ENCODE peak calls at places on chromosomes 3 and 15, in nine cellular contexts. R, L, D, P, N, K, V, X and T are unnamed samples.

GRCh38 chr15:90667063-90667754 is 49.9 kb upstream of the BLM start:
- DNase-seq in N (no peak), R (no peak), L (no peak), X (no peak), D (no peak), P (no peak), V (no peak), K (no peak), T (no peak)

GRCh38 chr3:14289590-14290453 is 111.2 kb downstream of the LSM3 start:
- DNase-seq in L (no peak), X (no peak), N (no peak), V (peak), K (peak), D (peak), P (peak), R (no peak), T (no peak)

GRCh38 chr15:39213385-39213840 is 367.5 kb upstream of the THBS1 start:
- DNase-seq in L (no peak), D (peak), K (no peak), V (peak), P (peak), R (peak), X (peak), N (peak), T (no peak)

GRCh38 chr3:63976862-63977180 is 46.5 kb downstream of the PSMD6 start:
- DNase-seq in D (no peak), X (no peak), P (no peak), N (no peak), K (no peak), L (no peak), R (no peak), V (no peak), T (no peak)

GRCh38 chr3:187342255-187342654 is 25.9 kb upstream of the RTP4 start:
- DNase-seq in P (no peak), N (no peak), X (no peak), D (no peak), V (no peak), K (no peak), L (no peak), R (no peak), T (no peak)

GRCh38 chr15:64842986-64843561 is 1.4 kb downstream of the PLEKHO2 start:
- DNase-seq in N (no peak), X (no peak), D (no peak), R (peak), P (no peak), V (peak), L (peak), K (no peak), T (peak)

GRCh38 chr3:156455839-156456238 is 99.1 kb downstream of the SSR3 start:
- DNase-seq in N (peak), P (no peak), L (no peak), K (no peak), V (no peak), X (no peak), R (no peak), D (no peak), T (no peak)

GRCh38 chr15:89500397-89501270 is 4.3 kb upstream of the RHCG start:
- DNase-seq in V (no peak), D (no peak), X (no peak), P (no peak), N (peak), R (no peak), L (no peak), K (no peak), T (no peak)

GRCh38 chr3:113140876-113141275 is 70.5 kb upstream of the BOC start:
- DNase-seq in X (no peak), R (no peak), K (no peak), P (no peak), V (no peak), L (no peak), N (no peak), D (peak), T (no peak)

GRCh38 chr15:48785195-48785594 is 25.7 kb downstream of the CEP152 start:
- DNase-seq in X (no peak), P (no peak), D (no peak), R (no peak), N (no peak), K (no peak), L (no peak), V (no peak), T (no peak)

GRCh38 chr3:32297366-32297765 is 58.9 kb downstream of the CMTM8 start:
- DNase-seq in D (no peak), N (no peak), P (no peak), X (no peak), K (no peak), V (no peak), L (no peak), R (no peak), T (no peak)

GRCh38 chr15:77554306-77555080 is 78.2 kb downstream of the LINGO1 start:
- DNase-seq in X (no peak), P (peak), N (no peak), R (no peak), K (no peak), L (no peak), D (no peak), V (no peak), T (no peak)

GRCh38 chr3:106560451-106560966 is 691.7 kb upstream of the CBLB start:
- DNase-seq in X (no peak), R (no peak), N (no peak), P (no peak), L (no peak), D (peak), K (no peak), V (no peak), T (no peak)

GRCh38 chr3:35680866-35681650 is 41.7 kb downstream of the ARPP21 start:
- DNase-seq in K (no peak), V (no peak), R (no peak), X (no peak), D (no peak), N (no peak), P (no peak), L (no peak), T (no peak)

GRCh38 chr3:186493507-186493906 is 50.7 kb downstream of the CRYGS start:
- DNase-seq in N (no peak), P (no peak), K (no peak), L (no peak), D (peak), V (no peak), X (no peak), R (no peak), T (no peak)

GRCh38 chr15:99717129-99718024 is 15.9 kb downstream of the LYSMD4 start:
- DNase-seq in V (no peak), R (no peak), K (no peak), D (no peak), N (no peak), P (no peak), X (no peak), L (no peak), T (no peak)

GRCh38 chr3:152547153-152547552 is 278.4 kb downstream of the MBNL1 start:
- DNase-seq in V (no peak), P (no peak), N (no peak), R (no peak), D (no peak), K (no peak), L (no peak), X (no peak), T (no peak)

GRCh38 chr15:77393471-77393840 is 26.4 kb downstream of the PEAK1 start:
- DNase-seq in P (no peak), X (no peak), D (peak), N (no peak), V (no peak), K (no peak), L (no peak), R (no peak), T (no peak)

GRCh38 chr3:158974905-158975304 is 173.1 kb downstream of the MFSD1 start:
- DNase-seq in P (no peak), N (no peak), K (no peak), D (no peak), X (no peak), L (no peak), R (no peak), V (no peak), T (no peak)

GRCh38 chr3:150737874-150738679 is 24.9 kb downstream of the SIAH2 start:
- DNase-seq in K (no peak), N (peak), R (no peak), X (no peak), V (no peak), P (no peak), L (no peak), D (peak), T (no peak)

GRCh38 chr3:30259730-30260129 is 346.7 kb upstream of the TGFBR2 start:
- DNase-seq in L (no peak), X (no peak), K (no peak), N (peak), D (no peak), P (no peak), V (no peak), R (no peak), T (no peak)

GRCh38 chr3:52046186-52046913 is 10.0 kb downstream of the DUSP7 start:
- DNase-seq in R (no peak), K (no peak), L (peak), P (peak), X (peak), N (no peak), D (peak), V (peak), T (no peak)

GRCh38 chr15:60385620-60386552 is 11.9 kb downstream of the ANXA2 start:
- DNase-seq in K (no peak), X (no peak), N (no peak), L (no peak), D (no peak), P (no peak), R (no peak), V (no peak), T (no peak)

GRCh38 chr3:69710153-69710977 is 28.9 kb upstream of the MITF start:
- DNase-seq in X (no peak), P (no peak), K (no peak), L (no peak), N (no peak), D (peak), V (peak), R (no peak), T (no peak)

GRCh38 chr3:61564405-61565059 is 3.2 kb downstream of the PTPRG start:
- DNase-seq in D (peak), L (peak), K (peak), X (peak), N (peak), P (peak), V (no peak), R (peak), T (peak)

GRCh38 chr3:151227438-151228290 is 24.6 kb upstream of the GPR171 start:
- DNase-seq in K (peak), X (peak), L (peak), P (peak), V (peak), N (peak), R (peak), D (peak), T (peak)

GRCh38 chr3:105860649-105861048 is 8.2 kb downstream of the CBLB start:
- DNase-seq in K (no peak), L (no peak), R (no peak), X (no peak), N (no peak), D (no peak), P (no peak), V (no peak), T (no peak)

GRCh38 chr3:107201146-107201545 is 176.1 kb upstream of the CCDC54 start:
- DNase-seq in X (no peak), V (no peak), L (no peak), D (no peak), K (no peak), N (no peak), P (no peak), R (no peak), T (no peak)

GRCh38 chr3:121809249-121809648 is 25.6 kb downstream of the IQCB1 start:
- DNase-seq in D (no peak), K (no peak), V (no peak), R (no peak), N (no peak), P (no peak), L (no peak), X (no peak), T (no peak)

GRCh38 chr3:128813003-128813564 is 66.3 kb upstream of the ACAD9 start:
- DNase-seq in X (no peak), D (no peak), K (no peak), R (no peak), V (no peak), L (no peak), N (no peak), P (peak), T (no peak)

GRCh38 chr3:41318520-41318919 is 119.2 kb downstream of the CTNNB1 start:
- DNase-seq in K (no peak), X (no peak), D (peak), L (no peak), V (no peak), P (no peak), R (no peak), N (no peak), T (no peak)

GRCh38 chr15:100726426-100727190 is 124.2 kb downstream of the ASB7 start:
- DNase-seq in V (peak), P (no peak), K (no peak), X (peak), N (no peak), R (no peak), L (no peak), D (peak), T (no peak)

GRCh38 chr3:194375473-194375872 is 5.9 kb upstream of the LRRC15 start:
- DNase-seq in V (no peak), L (peak), R (no peak), X (no peak), D (no peak), N (no peak), P (no peak), K (no peak), T (no peak)

GRCh38 chr15:99909914-99910313 is 176.7 kb upstream of the LYSMD4 start:
- DNase-seq in V (no peak), K (no peak), X (no peak), R (no peak), P (no peak), L (no peak), N (peak), D (no peak), T (no peak)

GRCh38 chr3:148203263-148204010 is 494.3 kb upstream of the AGTR1 start:
- DNase-seq in D (no peak), V (no peak), K (no peak), R (no peak), N (no peak), X (no peak), P (no peak), L (no peak), T (no peak)